ENCODE peak calls at places on chromosomes 6 and 20, in seven cellular contexts. Y, N, G, S, K, Q and C are unnamed samples.

GRCh38 chr6:38034269-38034914 is 214.9 kb downstream of the ZFAND3 start:
- DNase-seq in K (peak; percentile 79), S (peak; percentile 71), G (peak; percentile 58), Q (peak; percentile 23), Y (peak; percentile 66), N (peak; percentile 63), C (peak; percentile 39)

GRCh38 chr20:5393218-5393870 is 76.6 kb upstream of the PROKR2 start:
- DNase-seq in G (no peak), S (no peak), K (no peak), Q (no peak), Y (no peak), N (no peak), C (no peak)

GRCh38 chr20:31785089-31785488 is 34.1 kb upstream of the MYLK2 start:
- DNase-seq in N (peak; percentile 12), K (no peak), G (no peak), S (no peak), Q (no peak), Y (no peak), C (no peak)

GRCh38 chr6:142760152-142760551 is 184.8 kb downstream of the HIVEP2 start:
- DNase-seq in G (peak; percentile 77), N (peak; percentile 93), Y (no peak), S (peak; percentile 22), K (peak; percentile 57), Q (no peak), C (no peak)

GRCh38 chr6:157107915-157108651 is 215.2 kb downstream of the TMEM242 start:
- DNase-seq in G (peak; percentile 95), S (peak; percentile 82), K (peak; percentile 98), Q (no peak), Y (peak; percentile 98), N (peak; percentile 97), C (peak; percentile 59)

GRCh38 chr6:113411006-113411405 is 446.1 kb upstream of the MARCKS start:
- DNase-seq in N (peak; percentile 35), G (no peak), K (no peak), Q (no peak), Y (no peak), S (peak; percentile 54), C (peak; percentile 13)

GRCh38 chr6:34305982-34306702 is 57.3 kb upstream of the SMIM29 start:
- DNase-seq in G (peak; percentile 72), N (no peak), K (peak; percentile 22), Y (peak; percentile 30), S (no peak), Q (no peak), C (no peak)

GRCh38 chr6:6825986-6826901 is 237.7 kb downstream of the LY86 start:
- DNase-seq in S (peak; percentile 62), G (peak; percentile 10), N (peak; percentile 56), Q (no peak), K (no peak), Y (no peak), C (no peak)

GRCh38 chr20:50321797-50322480 is 131.3 kb downstream of the CEBPB start:
- DNase-seq in N (peak; percentile 25), S (no peak), K (peak; percentile 72), Y (peak; percentile 79), G (peak; percentile 78), Q (no peak), C (no peak)

GRCh38 chr6:105514306-105514705 is 111.4 kb upstream of the PREP start:
- DNase-seq in Y (no peak), Q (no peak), S (no peak), K (no peak), G (no peak), N (no peak), C (no peak)

GRCh38 chr6:105522626-105523322 is 119.9 kb upstream of the PREP start:
- DNase-seq in N (peak; percentile 50), Q (peak; percentile 4), Y (peak; percentile 35), G (peak; percentile 43), S (peak; percentile 66), K (peak; percentile 58), C (no peak)

GRCh38 chr6:105515054-105515453 is 112.2 kb upstream of the PREP start:
- DNase-seq in Q (no peak), Y (no peak), G (no peak), N (no peak), K (no peak), S (no peak), C (no peak)

DNA sequence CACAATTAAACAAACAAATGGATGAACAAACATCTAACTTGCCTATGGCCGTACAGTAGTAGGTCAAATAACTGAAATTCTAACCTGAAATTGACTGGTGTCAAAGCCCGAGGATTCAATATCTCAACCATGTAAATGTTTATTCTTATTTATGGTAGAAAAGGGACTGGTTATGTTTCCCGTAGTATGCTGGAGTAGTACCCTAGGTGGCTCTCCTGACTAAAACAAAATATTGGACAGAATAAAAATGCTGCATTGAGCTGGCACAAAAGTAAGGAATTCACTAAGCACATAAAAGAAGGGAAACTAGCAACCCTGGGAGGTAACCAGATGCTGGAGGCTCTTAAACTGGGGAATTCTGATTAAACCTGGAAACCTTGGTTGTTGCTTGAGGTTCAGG is 117.1 kb upstream of the PREP start:
- DNase-seq in G (peak; percentile 18), K (no peak), S (peak; percentile 59), Y (no peak), N (no peak), Q (no peak), C (no peak)
- H2AFZ ChIP-seq in G (no peak overlapping the region), K (no peak overlapping the region), S (peak overlapping the region; percentile 66), Y (no peak overlapping the region), N (no peak overlapping the region), Q (no peak overlapping the region), C (no peak overlapping the region)

GRCh38 chr20:56430957-56431356 is 18.9 kb downstream of the CASS4 start:
- DNase-seq in Q (no peak), K (no peak), G (no peak), Y (no peak), S (no peak), N (no peak), C (no peak)

GRCh38 chr20:56433880-56434255 is 21.8 kb downstream of the CASS4 start:
- DNase-seq in S (no peak), K (peak; percentile 94), N (peak; percentile 94), G (peak; percentile 92), Y (peak; percentile 48), Q (no peak), C (no peak)

GRCh38 chr20:56431451-56431850 is 19.4 kb downstream of the CASS4 start:
- DNase-seq in G (no peak), K (no peak), Y (no peak), Q (no peak), S (no peak), N (no peak), C (no peak)

GRCh38 chr20:56430471-56430870 is 18.4 kb downstream of the CASS4 start:
- DNase-seq in S (no peak), K (no peak), Q (no peak), N (peak; percentile 41), G (no peak), Y (no peak), C (no peak)

DNA sequence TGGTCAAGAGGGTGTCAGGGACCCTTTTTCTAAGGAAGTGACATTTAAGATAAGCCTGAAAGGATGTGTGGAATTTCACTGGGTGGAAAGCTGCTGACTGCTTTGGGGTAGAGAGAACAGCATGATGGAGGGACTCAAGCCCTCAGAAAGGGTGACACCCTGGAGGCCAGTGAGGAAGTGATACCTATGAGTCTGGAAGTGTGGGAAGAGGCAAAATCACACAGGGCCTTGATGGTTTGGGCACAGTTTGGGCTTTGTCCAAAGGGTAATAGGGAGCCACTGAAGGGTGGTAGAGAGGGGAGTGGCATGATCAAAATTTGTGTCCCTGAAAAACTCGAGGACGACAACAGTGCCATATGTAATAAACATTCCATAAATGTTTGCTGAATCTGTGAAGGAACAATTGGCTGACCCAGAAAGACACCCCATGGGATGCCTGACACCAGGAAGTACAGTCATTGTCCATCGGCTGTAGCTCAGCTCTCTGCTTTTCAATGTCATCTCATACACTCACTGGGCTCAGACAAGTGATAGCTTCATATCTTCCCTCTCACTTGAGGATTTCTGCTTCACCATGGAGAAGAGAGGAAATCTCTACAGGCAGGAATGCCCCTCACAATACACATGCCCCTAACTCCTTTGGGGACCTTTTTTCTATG is 21.3 kb downstream of the CASS4 start:
- DNase-seq in K (no peak), S (no peak), G (no peak), Q (no peak), N (peak; percentile 79), Y (no peak), C (no peak)
- H2AFZ ChIP-seq in K (peak overlapping the region; percentile 7), S (no peak overlapping the region), G (no peak overlapping the region), Q (no peak overlapping the region), N (peak overlapping the region; percentile 22), Y (no peak overlapping the region), C (no peak overlapping the region)

GRCh38 chr6:141152951-141153350 is 979.8 kb upstream of the GJE1 start:
- DNase-seq in Y (no peak), N (peak; percentile 13), Q (no peak), K (no peak), G (no peak), S (peak; percentile 4), C (no peak)
- H2AFZ ChIP-seq in Y (no peak overlapping the region), N (peak overlapping the region; percentile 56), Q (no peak overlapping the region), K (no peak overlapping the region), G (no peak overlapping the region), S (peak overlapping the region; percentile 34), C (no peak overlapping the region)

GRCh38 chr6:2982464-2983121 is 11.2 kb upstream of the SERPINB6 start:
- DNase-seq in G (no peak), S (peak; percentile 56), N (no peak), K (no peak), Q (no peak), Y (no peak), C (no peak)

GRCh38 chr6:2988426-2989331 is 11.0 kb upstream of the NQO2 start:
- DNase-seq in S (peak; percentile 96), N (peak; percentile 98), G (peak; percentile 96), Q (peak; percentile 95), Y (peak; percentile 98), K (peak; percentile 95), C (peak; percentile 96)

GRCh38 chr6:2988076-2988425 is 11.6 kb upstream of the NQO2 start:
- DNase-seq in S (no peak), G (no peak), Q (no peak), Y (no peak), K (no peak), N (no peak), C (no peak)

GRCh38 chr6:2986722-2987196 is 12.9 kb upstream of the NQO2 start:
- DNase-seq in S (peak; percentile 92), Y (peak; percentile 24), N (peak; percentile 92), G (peak; percentile 93), K (peak; percentile 92), Q (no peak), C (no peak)

GRCh38 chr6:2984738-2985381 is 13.5 kb upstream of the SERPINB6 start:
- DNase-seq in Q (no peak), Y (no peak), S (no peak), G (no peak), K (no peak), N (no peak), C (no peak)
- H2AFZ ChIP-seq in Q (no peak overlapping the region), Y (no peak overlapping the region), S (no peak overlapping the region), G (no peak overlapping the region), K (no peak overlapping the region), N (no peak overlapping the region), C (no peak overlapping the region)